ENCODE peak calls at places on chromosome 3, in nine cellular contexts. F is DMS53, L is HTR-8/SVneo, X is pons, H is NCI-H1092, R is AG08395, D is GM12892, Z is RWPE1, A is pancreas. J is an unnamed sample.

GRCh38 chr3:52313774-52314188 is 2.3 kb upstream of the DNAH1 start:
- DNase-seq in F (peak; percentile 39), L (peak; percentile 51), X (peak; percentile 57), H (no peak), R (peak; percentile 59), D (peak; percentile 79), Z (no peak), A (peak; percentile 41), J (no peak)

GRCh38 chr3:129001101-129001816 is at the start of gene EFCC1:
- DNase-seq in F (no peak), L (peak; percentile 34), X (no peak), H (no peak), R (no peak), D (no peak), Z (no peak), A (no peak), J (peak; percentile 65)

GRCh38 chr3:170320471-170321121 is 36.9 kb upstream of the SKIL start:
- DNase-seq in F (no peak), L (no peak), X (no peak), H (no peak), R (no peak), D (no peak), Z (no peak), A (no peak), J (peak; percentile 4)

GRCh38 chr3:175573226-175573625 is 714.1 kb downstream of the NAALADL2 start:
- DNase-seq in F (no peak), L (no peak), X (no peak), H (no peak), R (no peak), D (no peak), Z (no peak), A (no peak), J (no peak)

GRCh38 chr3:108124337-108125150 is 33.7 kb upstream of the CD47 start:
- DNase-seq in F (no peak), L (no peak), X (peak; percentile 88), H (no peak), R (no peak), D (no peak), Z (no peak), A (no peak), J (no peak)

GRCh38 chr3:129224984-129225393 is 24.4 kb upstream of the COPG1 start:
- DNase-seq in F (peak; percentile 54), L (peak; percentile 78), X (peak; percentile 91), H (peak; percentile 6), R (peak; percentile 85), D (no peak), Z (peak; percentile 45), A (peak; percentile 75), J (peak; percentile 35)

GRCh38 chr3:44712455-44713075 is at the start of gene ZNF502:
- DNase-seq in F (peak; percentile 87), L (peak; percentile 82), X (peak; percentile 83), H (peak; percentile 73), R (peak; percentile 92), D (peak; percentile 9), Z (peak; percentile 61), A (peak; percentile 89), J (peak; percentile 48)

GRCh38 chr3:143000525-143000924 is 845 bp upstream of the U2SURP start:
- DNase-seq in F (no peak), L (no peak), X (no peak), H (no peak), R (peak; percentile 30), D (no peak), Z (peak; percentile 75), A (no peak), J (no peak)

GRCh38 chr3:42387802-42388651 is 22.4 kb downstream of the LYZL4 start:
- DNase-seq in F (no peak), L (peak; percentile 9), X (no peak), H (no peak), R (no peak), D (no peak), Z (no peak), A (no peak), J (no peak)

GRCh38 chr3:5002174-5002870 is 23.1 kb downstream of the BHLHE40 start:
- DNase-seq in F (no peak), L (no peak), X (no peak), H (no peak), R (no peak), D (no peak), Z (no peak), A (no peak), J (no peak)

GRCh38 chr3:102089904-102090492 is 240.7 kb downstream of the NFKBIZ start:
- DNase-seq in F (no peak), L (peak; percentile 56), X (no peak), H (no peak), R (peak; percentile 31), D (no peak), Z (no peak), A (no peak), J (no peak)

GRCh38 chr3:88189361-88189810 is 39.6 kb downstream of the C3orf38 start:
- DNase-seq in F (peak; percentile 46), L (no peak), X (no peak), H (no peak), R (no peak), D (no peak), Z (no peak), A (no peak), J (no peak)

GRCh38 chr3:38588276-38588971 is 61.1 kb downstream of the SCN5A start:
- DNase-seq in F (no peak), L (no peak), X (no peak), H (no peak), R (no peak), D (no peak), Z (no peak), A (peak; percentile 9), J (no peak)

GRCh38 chr3:114121996-114122709 is 56.7 kb downstream of the DRD3 start:
- DNase-seq in F (no peak), L (no peak), X (peak; percentile 28), H (no peak), R (peak; percentile 69), D (no peak), Z (no peak), A (no peak), J (peak; percentile 12)

GRCh38 chr3:146184616-146185015 is 23.6 kb upstream of the PLOD2 start:
- DNase-seq in F (peak; percentile 45), L (no peak), X (no peak), H (no peak), R (no peak), D (no peak), Z (peak; percentile 54), A (peak; percentile 61), J (no peak)

GRCh38 chr3:123511726-123512125 is 62.8 kb upstream of the ADCY5 start:
- DNase-seq in F (no peak), L (no peak), X (no peak), H (no peak), R (no peak), D (no peak), Z (no peak), A (no peak), J (no peak)

GRCh38 chr3:185843126-185843525 is 18.3 kb upstream of the IGF2BP2 start:
- DNase-seq in F (no peak), L (no peak), X (no peak), H (no peak), R (no peak), D (no peak), Z (no peak), A (no peak), J (no peak)

GRCh38 chr3:171526146-171526545 is 65.9 kb upstream of the TNIK start:
- DNase-seq in F (no peak), L (no peak), X (no peak), H (no peak), R (no peak), D (no peak), Z (no peak), A (no peak), J (no peak)

GRCh38 chr3:186425788-186426730 is 64.0 kb upstream of the DGKG start:
- DNase-seq in F (peak; percentile 18), L (no peak), X (no peak), H (no peak), R (peak; percentile 48), D (no peak), Z (no peak), A (no peak), J (no peak)

GRCh38 chr3:5197470-5198312 is 10.2 kb downstream of the EDEM1 start:
- DNase-seq in F (no peak), L (no peak), X (peak; percentile 34), H (no peak), R (no peak), D (no peak), Z (peak; percentile 5), A (no peak), J (no peak)

GRCh38 chr3:98779936-98780335 is 16.8 kb downstream of the ST3GAL6 start:
- DNase-seq in F (no peak), L (no peak), X (peak; percentile 97), H (no peak), R (no peak), D (no peak), Z (no peak), A (no peak), J (no peak)

GRCh38 chr3:111151438-111151837 is 79.8 kb downstream of the NECTIN3 start:
- DNase-seq in F (peak; percentile 62), L (peak; percentile 11), X (no peak), H (no peak), R (peak; percentile 46), D (no peak), Z (peak; percentile 45), A (no peak), J (no peak)

GRCh38 chr3:195697582-195698324 is 23.0 kb upstream of the MUC20 start:
- DNase-seq in F (no peak), L (peak; percentile 27), X (no peak), H (no peak), R (peak; percentile 95), D (no peak), Z (peak; percentile 81), A (no peak), J (no peak)

GRCh38 chr3:170753421-170754344 is 116.3 kb downstream of the RPL22L1 start:
- DNase-seq in F (no peak), L (no peak), X (no peak), H (no peak), R (peak; percentile 17), D (no peak), Z (no peak), A (no peak), J (no peak)